ENCODE peak calls at places on chromosomes 4 and X, in seven cellular contexts. One of them, this sample, is unnamed.

GRCh38 chr4:137707626-137708025 is 175.3 kb upstream of the PCDH18 start:
- DNase-seq in esophagus squamous epithelium: no peak
- DNase-seq in pancreas: no peak
- DNase-seq in CD8-positive, alpha-beta T cell: no peak
- DNase-seq in body of pancreas: no peak
- DNase-seq in transverse colon: no peak
- DNase-seq in epithelial cell of esophagus: peak; percentile 68
- DNase-seq in this sample: no peak

GRCh38 chrX:22122510-22122909 is 90.4 kb downstream of the PHEX start:
- DNase-seq in esophagus squamous epithelium: no peak
- DNase-seq in pancreas: no peak
- DNase-seq in CD8-positive, alpha-beta T cell: no peak
- DNase-seq in body of pancreas: no peak
- DNase-seq in transverse colon: no peak
- DNase-seq in epithelial cell of esophagus: peak; percentile 96
- DNase-seq in this sample: peak; percentile 3

GRCh38 chr4:20253272-20253798 is 1.6 kb downstream of the SLIT2 start:
- DNase-seq in esophagus squamous epithelium: no peak
- DNase-seq in pancreas: peak; percentile 61
- DNase-seq in CD8-positive, alpha-beta T cell: no peak
- DNase-seq in body of pancreas: no peak
- DNase-seq in transverse colon: no peak
- DNase-seq in epithelial cell of esophagus: no peak
- DNase-seq in this sample: no peak

GRCh38 chrX:135931644-135932487 is 38.4 kb downstream of the SAGE1 start:
- DNase-seq in esophagus squamous epithelium: no peak
- DNase-seq in pancreas: peak; percentile 52
- DNase-seq in CD8-positive, alpha-beta T cell: peak; percentile 0
- DNase-seq in body of pancreas: peak; percentile 46
- DNase-seq in transverse colon: peak; percentile 56
- DNase-seq in epithelial cell of esophagus: peak; percentile 46
- DNase-seq in this sample: peak; percentile 10

GRCh38 chrX:48451708-48452107 is 18.4 kb downstream of the SLC38A5 start:
- DNase-seq in esophagus squamous epithelium: no peak
- DNase-seq in pancreas: no peak
- DNase-seq in CD8-positive, alpha-beta T cell: no peak
- DNase-seq in body of pancreas: no peak
- DNase-seq in transverse colon: no peak
- DNase-seq in epithelial cell of esophagus: no peak
- DNase-seq in this sample: no peak

GRCh38 chrX:36856849-36857248 is 151.3 kb upstream of the FAM47C start:
- DNase-seq in esophagus squamous epithelium: no peak
- DNase-seq in pancreas: no peak
- DNase-seq in CD8-positive, alpha-beta T cell: no peak
- DNase-seq in body of pancreas: no peak
- DNase-seq in transverse colon: no peak
- DNase-seq in epithelial cell of esophagus: peak; percentile 4
- DNase-seq in this sample: no peak

GRCh38 chrX:72372735-72373134 is 67.0 kb upstream of the CITED1 start:
- DNase-seq in esophagus squamous epithelium: no peak
- DNase-seq in pancreas: no peak
- DNase-seq in CD8-positive, alpha-beta T cell: no peak
- DNase-seq in body of pancreas: no peak
- DNase-seq in transverse colon: no peak
- DNase-seq in epithelial cell of esophagus: no peak
- DNase-seq in this sample: no peak

GRCh38 chr4:6047130-6047673 is 29.0 kb upstream of the C4orf50 start:
- DNase-seq in esophagus squamous epithelium: no peak
- DNase-seq in pancreas: no peak
- DNase-seq in CD8-positive, alpha-beta T cell: no peak
- DNase-seq in body of pancreas: no peak
- DNase-seq in transverse colon: no peak
- DNase-seq in epithelial cell of esophagus: no peak
- DNase-seq in this sample: no peak

GRCh38 chrX:154399527-154400368 is 1.6 kb downstream of the RPL10 start:
- DNase-seq in esophagus squamous epithelium: no peak
- DNase-seq in pancreas: no peak
- DNase-seq in CD8-positive, alpha-beta T cell: no peak
- DNase-seq in body of pancreas: no peak
- DNase-seq in transverse colon: no peak
- DNase-seq in epithelial cell of esophagus: no peak
- DNase-seq in this sample: no peak

GRCh38 chr4:37561803-37562207 is 124.4 kb downstream of the RELL1 start:
- DNase-seq in esophagus squamous epithelium: no peak
- DNase-seq in pancreas: no peak
- DNase-seq in CD8-positive, alpha-beta T cell: no peak
- DNase-seq in body of pancreas: no peak
- DNase-seq in transverse colon: no peak
- DNase-seq in epithelial cell of esophagus: peak; percentile 89
- DNase-seq in this sample: no peak

GRCh38 chr4:23811045-23811620 is 78.7 kb downstream of the PPARGC1A start:
- DNase-seq in esophagus squamous epithelium: no peak
- DNase-seq in pancreas: no peak
- DNase-seq in CD8-positive, alpha-beta T cell: no peak
- DNase-seq in body of pancreas: no peak
- DNase-seq in transverse colon: no peak
- DNase-seq in epithelial cell of esophagus: no peak
- DNase-seq in this sample: no peak

GRCh38 chr4:2163311-2163821 is 78.6 kb downstream of the HAUS3 start:
- DNase-seq in esophagus squamous epithelium: no peak
- DNase-seq in pancreas: no peak
- DNase-seq in CD8-positive, alpha-beta T cell: no peak
- DNase-seq in body of pancreas: no peak
- DNase-seq in transverse colon: peak; percentile 47
- DNase-seq in epithelial cell of esophagus: no peak
- DNase-seq in this sample: no peak

GRCh38 chrX:38871129-38872029 is 70.1 kb downstream of the MID1IP1 start:
- DNase-seq in esophagus squamous epithelium: no peak
- DNase-seq in pancreas: no peak
- DNase-seq in CD8-positive, alpha-beta T cell: no peak
- DNase-seq in body of pancreas: no peak
- DNase-seq in transverse colon: no peak
- DNase-seq in epithelial cell of esophagus: no peak
- DNase-seq in this sample: no peak

GRCh38 chrX:17787557-17787956 is 50.3 kb downstream of the SCML1 start:
- DNase-seq in esophagus squamous epithelium: no peak
- DNase-seq in pancreas: no peak
- DNase-seq in CD8-positive, alpha-beta T cell: no peak
- DNase-seq in body of pancreas: no peak
- DNase-seq in transverse colon: no peak
- DNase-seq in epithelial cell of esophagus: no peak
- DNase-seq in this sample: no peak

GRCh38 chr4:148444296-148445070 is 2.3 kb upstream of the NR3C2 start:
- DNase-seq in esophagus squamous epithelium: no peak
- DNase-seq in pancreas: peak; percentile 76
- DNase-seq in CD8-positive, alpha-beta T cell: peak; percentile 36
- DNase-seq in body of pancreas: peak; percentile 51
- DNase-seq in transverse colon: peak; percentile 40
- DNase-seq in epithelial cell of esophagus: no peak
- DNase-seq in this sample: no peak

GRCh38 chrX:7941390-7942042 is 14.3 kb upstream of the PNPLA4 start:
- DNase-seq in esophagus squamous epithelium: no peak
- DNase-seq in pancreas: no peak
- DNase-seq in CD8-positive, alpha-beta T cell: no peak
- DNase-seq in body of pancreas: peak; percentile 10
- DNase-seq in transverse colon: peak; percentile 12
- DNase-seq in epithelial cell of esophagus: peak; percentile 8
- DNase-seq in this sample: no peak

GRCh38 chrX:11564546-11564945 is 101.2 kb downstream of the ARHGAP6 start:
- DNase-seq in esophagus squamous epithelium: no peak
- DNase-seq in pancreas: no peak
- DNase-seq in CD8-positive, alpha-beta T cell: no peak
- DNase-seq in body of pancreas: no peak
- DNase-seq in transverse colon: no peak
- DNase-seq in epithelial cell of esophagus: no peak
- DNase-seq in this sample: no peak

GRCh38 chr4:111562811-111563210 is 582.4 kb upstream of the FAM241A start:
- DNase-seq in esophagus squamous epithelium: no peak
- DNase-seq in pancreas: no peak
- DNase-seq in CD8-positive, alpha-beta T cell: no peak
- DNase-seq in body of pancreas: no peak
- DNase-seq in transverse colon: no peak
- DNase-seq in epithelial cell of esophagus: peak; percentile 61
- DNase-seq in this sample: no peak

GRCh38 chr4:182944484-182945227 is 27.5 kb upstream of the DCTD start:
- DNase-seq in esophagus squamous epithelium: no peak
- DNase-seq in pancreas: no peak
- DNase-seq in CD8-positive, alpha-beta T cell: no peak
- DNase-seq in body of pancreas: no peak
- DNase-seq in transverse colon: no peak
- DNase-seq in epithelial cell of esophagus: no peak
- DNase-seq in this sample: no peak

GRCh38 chr4:89929425-89930272 is 35.0 kb downstream of the MMRN1 start:
- DNase-seq in esophagus squamous epithelium: no peak
- DNase-seq in pancreas: no peak
- DNase-seq in CD8-positive, alpha-beta T cell: no peak
- DNase-seq in body of pancreas: no peak
- DNase-seq in transverse colon: no peak
- DNase-seq in epithelial cell of esophagus: peak; percentile 34
- DNase-seq in this sample: no peak

GRCh38 chrX:29560065-29560464 is 655.3 kb upstream of the MAGEB2 start:
- DNase-seq in esophagus squamous epithelium: no peak
- DNase-seq in pancreas: no peak
- DNase-seq in CD8-positive, alpha-beta T cell: no peak
- DNase-seq in body of pancreas: no peak
- DNase-seq in transverse colon: no peak
- DNase-seq in epithelial cell of esophagus: no peak
- DNase-seq in this sample: no peak

GRCh38 chr4:39528056-39528465 is 822 bp upstream of the UGDH start:
- DNase-seq in esophagus squamous epithelium: no peak
- DNase-seq in pancreas: no peak
- DNase-seq in CD8-positive, alpha-beta T cell: no peak
- DNase-seq in body of pancreas: no peak
- DNase-seq in transverse colon: no peak
- DNase-seq in epithelial cell of esophagus: no peak
- DNase-seq in this sample: peak; percentile 49

GRCh38 chr4:184383497-184384055 is 90.8 kb downstream of the IRF2 start:
- DNase-seq in esophagus squamous epithelium: no peak
- DNase-seq in pancreas: no peak
- DNase-seq in CD8-positive, alpha-beta T cell: no peak
- DNase-seq in body of pancreas: peak; percentile 22
- DNase-seq in transverse colon: peak; percentile 32
- DNase-seq in epithelial cell of esophagus: peak; percentile 96
- DNase-seq in this sample: peak; percentile 80

GRCh38 chr4:17667653-17668201 is 53.3 kb downstream of the MED28 start:
- DNase-seq in esophagus squamous epithelium: no peak
- DNase-seq in pancreas: no peak
- DNase-seq in CD8-positive, alpha-beta T cell: no peak
- DNase-seq in body of pancreas: no peak
- DNase-seq in transverse colon: no peak
- DNase-seq in epithelial cell of esophagus: no peak
- DNase-seq in this sample: no peak

GRCh38 chr4:2445571-2445970 is 23.3 kb upstream of the RNF4 start:
- DNase-seq in esophagus squamous epithelium: no peak
- DNase-seq in pancreas: no peak
- DNase-seq in CD8-positive, alpha-beta T cell: no peak
- DNase-seq in body of pancreas: no peak
- DNase-seq in transverse colon: no peak
- DNase-seq in epithelial cell of esophagus: no peak
- DNase-seq in this sample: no peak

GRCh38 chr4:4995866-4996265 is 23.4 kb downstream of the CYTL1 start:
- DNase-seq in esophagus squamous epithelium: no peak
- DNase-seq in pancreas: no peak
- DNase-seq in CD8-positive, alpha-beta T cell: no peak
- DNase-seq in body of pancreas: no peak
- DNase-seq in transverse colon: no peak
- DNase-seq in epithelial cell of esophagus: no peak
- DNase-seq in this sample: no peak

GRCh38 chr4:87497141-87497540 is 32.0 kb downstream of the SPARCL1 start:
- DNase-seq in esophagus squamous epithelium: no peak
- DNase-seq in pancreas: no peak
- DNase-seq in CD8-positive, alpha-beta T cell: no peak
- DNase-seq in body of pancreas: no peak
- DNase-seq in transverse colon: no peak
- DNase-seq in epithelial cell of esophagus: no peak
- DNase-seq in this sample: no peak

DNA sequence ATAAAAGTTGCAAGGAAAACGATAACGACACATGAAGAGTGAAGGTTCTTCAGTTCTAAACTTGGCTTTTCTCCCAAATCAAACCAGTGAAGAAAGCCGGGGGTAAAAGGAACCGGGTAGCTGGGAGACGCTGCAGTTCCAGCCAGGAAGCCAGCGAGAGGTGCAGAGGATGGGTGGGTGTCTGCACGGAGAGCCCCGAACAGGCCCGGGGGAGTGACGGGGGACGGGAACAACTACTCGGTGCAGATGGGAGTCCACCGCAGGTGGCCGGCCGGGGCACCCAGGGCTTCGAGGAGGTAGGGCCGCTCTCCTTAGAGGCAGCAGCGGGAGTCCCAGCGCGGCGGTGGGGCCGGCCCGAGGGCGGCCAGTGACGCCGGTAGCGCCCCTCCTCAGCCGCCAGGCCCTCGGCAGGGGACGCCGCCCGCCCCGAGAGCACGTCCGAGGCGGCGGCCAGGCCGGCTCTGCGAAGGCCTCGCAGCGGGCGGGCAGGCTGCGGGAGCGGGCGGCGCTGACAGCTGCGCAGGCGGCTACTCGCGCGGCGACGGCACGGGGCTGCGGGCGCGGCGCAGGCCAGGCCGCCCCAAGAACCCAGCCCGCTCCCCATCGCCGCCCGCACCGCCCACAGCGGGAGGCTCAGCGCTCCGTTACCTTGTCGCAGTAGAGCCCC is 468 bp downstream of the FBXL5 start:
- DNase-seq in esophagus squamous epithelium: no peak
- DNase-seq in pancreas: peak; percentile 85
- DNase-seq in CD8-positive, alpha-beta T cell: peak; percentile 6
- DNase-seq in body of pancreas: peak; percentile 44
- DNase-seq in transverse colon: peak; percentile 59
- DNase-seq in epithelial cell of esophagus: peak; percentile 38
- DNase-seq in this sample: no peak
- TF ChIP-seq CTCF in esophagus squamous epithelium: no peak
- TF ChIP-seq CTCF in pancreas: no peak
- TF ChIP-seq CTCF in CD8-positive, alpha-beta T cell: no peak
- TF ChIP-seq CTCF in body of pancreas: no peak
- TF ChIP-seq CTCF in transverse colon: no peak
- TF ChIP-seq CTCF in epithelial cell of esophagus: no peak
- TF ChIP-seq CTCF in this sample: no peak

GRCh38 chr4:25578431-25578830 is 77.2 kb upstream of the SLC34A2 start:
- DNase-seq in esophagus squamous epithelium: no peak
- DNase-seq in pancreas: no peak
- DNase-seq in CD8-positive, alpha-beta T cell: no peak
- DNase-seq in body of pancreas: no peak
- DNase-seq in transverse colon: no peak
- DNase-seq in epithelial cell of esophagus: no peak
- DNase-seq in this sample: no peak
- H3K4me3 ChIP-seq in esophagus squamous epithelium: no peak overlapping the region
- H3K4me3 ChIP-seq in pancreas: no peak overlapping the region
- H3K4me3 ChIP-seq in CD8-positive, alpha-beta T cell: no peak overlapping the region
- H3K4me3 ChIP-seq in body of pancreas: no peak overlapping the region
- H3K4me3 ChIP-seq in transverse colon: no peak overlapping the region
- H3K4me3 ChIP-seq in epithelial cell of esophagus: no peak overlapping the region
- H3K4me3 ChIP-seq in this sample: no peak overlapping the region

GRCh38 chr4:8015512-8015911 is 75.9 kb upstream of the AFAP1 start:
- DNase-seq in esophagus squamous epithelium: no peak
- DNase-seq in pancreas: no peak
- DNase-seq in CD8-positive, alpha-beta T cell: no peak
- DNase-seq in body of pancreas: no peak
- DNase-seq in transverse colon: no peak
- DNase-seq in epithelial cell of esophagus: peak; percentile 7
- DNase-seq in this sample: no peak
- TF ChIP-seq CTCF in esophagus squamous epithelium: peak; percentile 26
- TF ChIP-seq CTCF in pancreas: no peak
- TF ChIP-seq CTCF in CD8-positive, alpha-beta T cell: no peak
- TF ChIP-seq CTCF in body of pancreas: no peak
- TF ChIP-seq CTCF in transverse colon: no peak
- TF ChIP-seq CTCF in epithelial cell of esophagus: peak; percentile 43
- TF ChIP-seq CTCF in this sample: peak; percentile 56

GRCh38 chr4:124483043-124483906 is 229.3 kb downstream of the ANKRD50 start:
- DNase-seq in esophagus squamous epithelium: no peak
- DNase-seq in pancreas: no peak
- DNase-seq in CD8-positive, alpha-beta T cell: no peak
- DNase-seq in body of pancreas: no peak
- DNase-seq in transverse colon: no peak
- DNase-seq in epithelial cell of esophagus: no peak
- DNase-seq in this sample: no peak
- H3K4me3 ChIP-seq in esophagus squamous epithelium: no peak overlapping the region
- H3K4me3 ChIP-seq in pancreas: no peak overlapping the region
- H3K4me3 ChIP-seq in CD8-positive, alpha-beta T cell: no peak overlapping the region
- H3K4me3 ChIP-seq in body of pancreas: no peak overlapping the region
- H3K4me3 ChIP-seq in transverse colon: no peak overlapping the region
- H3K4me3 ChIP-seq in epithelial cell of esophagus: no peak overlapping the region
- H3K4me3 ChIP-seq in this sample: no peak overlapping the region

This sample was measured in AG09309.